ENCODE peak calls at places on chromosome 12, in four cellular contexts. One of them, this sample, is unnamed. For H3K27me3 and H3K36me3, the result is how much of the 10 kb centered on the place peaks cover.

GRCh38 chr12:106861984-106862894 is 87.8 kb downstream of the RIC8B start:
- DNase-seq in aorta: no peak
- DNase-seq in colonic mucosa: no peak
- DNase-seq in psoas muscle: no peak
- DNase-seq in this sample: no peak

GRCh38 chr12:47549258-47549657 is 156.6 kb downstream of the RPAP3 start:
- DNase-seq in aorta: no peak
- DNase-seq in colonic mucosa: no peak
- DNase-seq in psoas muscle: no peak
- DNase-seq in this sample: no peak

GRCh38 chr12:78799679-78800078 is 64.9 kb upstream of the SYT1 start:
- DNase-seq in aorta: no peak
- DNase-seq in colonic mucosa: no peak
- DNase-seq in psoas muscle: no peak
- DNase-seq in this sample: no peak

GRCh38 chr12:13948631-13949030 is 32.8 kb downstream of the GRIN2B start:
- DNase-seq in aorta: no peak
- DNase-seq in colonic mucosa: no peak
- DNase-seq in psoas muscle: no peak
- DNase-seq in this sample: no peak

GRCh38 chr12:101256271-101256670 is 23.6 kb upstream of the UTP20 start:
- DNase-seq in aorta: no peak
- DNase-seq in colonic mucosa: no peak
- DNase-seq in psoas muscle: no peak
- DNase-seq in this sample: no peak

GRCh38 chr12:25382311-25383106 is 131.8 kb upstream of the KRAS start:
- DNase-seq in aorta: no peak
- DNase-seq in colonic mucosa: peak
- DNase-seq in psoas muscle: no peak
- DNase-seq in this sample: no peak

GRCh38 chr12:128336506-128336905 is 69.5 kb downstream of the TMEM132C start:
- DNase-seq in aorta: no peak
- DNase-seq in colonic mucosa: no peak
- DNase-seq in psoas muscle: no peak
- DNase-seq in this sample: no peak

GRCh38 chr12:4031703-4032291 is 158.6 kb upstream of the PARP11 start:
- DNase-seq in aorta: peak
- DNase-seq in colonic mucosa: peak
- DNase-seq in psoas muscle: peak
- DNase-seq in this sample: peak

GRCh38 chr12:9039397-9039977 is 50.1 kb downstream of the KLRG1 start:
- DNase-seq in aorta: no peak
- DNase-seq in colonic mucosa: no peak
- DNase-seq in psoas muscle: no peak
- DNase-seq in this sample: no peak

GRCh38 chr12:54042970-54043744 is 10.3 kb downstream of the HOXC5 start:
- DNase-seq in aorta: no peak
- DNase-seq in colonic mucosa: no peak
- DNase-seq in psoas muscle: no peak
- DNase-seq in this sample: no peak
- H3K27me3 ChIP-seq in aorta: under half
- H3K27me3 ChIP-seq in colonic mucosa: half or more
- H3K27me3 ChIP-seq in psoas muscle: under half
- H3K27me3 ChIP-seq in this sample: half or more

DNA sequence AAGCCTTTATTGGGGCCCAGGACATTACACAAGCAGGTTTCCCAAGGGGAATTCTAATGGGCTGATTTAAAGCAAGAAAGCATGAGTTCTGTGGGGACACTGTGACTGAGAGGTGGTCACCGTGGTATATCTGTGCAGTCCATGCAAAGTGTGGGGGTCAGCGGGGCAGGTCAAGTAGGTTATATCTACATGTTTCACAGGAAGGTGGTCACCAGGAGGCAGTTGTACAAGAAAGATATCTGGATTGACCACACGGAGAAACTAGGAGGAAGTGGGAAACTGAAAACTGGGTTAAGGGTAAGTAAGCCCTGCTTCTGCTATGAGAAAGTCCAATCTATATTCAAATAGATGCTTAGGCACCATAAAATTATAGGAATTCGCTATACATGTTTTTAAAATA is 77.8 kb upstream of the CNOT2 start:
- DNase-seq in aorta: no peak
- DNase-seq in colonic mucosa: no peak
- DNase-seq in psoas muscle: no peak
- DNase-seq in this sample: no peak
- H3K27ac ChIP-seq in aorta: no peak
- H3K27ac ChIP-seq in colonic mucosa: no peak
- H3K27ac ChIP-seq in psoas muscle: no peak
- H3K27ac ChIP-seq in this sample: no peak

DNA sequence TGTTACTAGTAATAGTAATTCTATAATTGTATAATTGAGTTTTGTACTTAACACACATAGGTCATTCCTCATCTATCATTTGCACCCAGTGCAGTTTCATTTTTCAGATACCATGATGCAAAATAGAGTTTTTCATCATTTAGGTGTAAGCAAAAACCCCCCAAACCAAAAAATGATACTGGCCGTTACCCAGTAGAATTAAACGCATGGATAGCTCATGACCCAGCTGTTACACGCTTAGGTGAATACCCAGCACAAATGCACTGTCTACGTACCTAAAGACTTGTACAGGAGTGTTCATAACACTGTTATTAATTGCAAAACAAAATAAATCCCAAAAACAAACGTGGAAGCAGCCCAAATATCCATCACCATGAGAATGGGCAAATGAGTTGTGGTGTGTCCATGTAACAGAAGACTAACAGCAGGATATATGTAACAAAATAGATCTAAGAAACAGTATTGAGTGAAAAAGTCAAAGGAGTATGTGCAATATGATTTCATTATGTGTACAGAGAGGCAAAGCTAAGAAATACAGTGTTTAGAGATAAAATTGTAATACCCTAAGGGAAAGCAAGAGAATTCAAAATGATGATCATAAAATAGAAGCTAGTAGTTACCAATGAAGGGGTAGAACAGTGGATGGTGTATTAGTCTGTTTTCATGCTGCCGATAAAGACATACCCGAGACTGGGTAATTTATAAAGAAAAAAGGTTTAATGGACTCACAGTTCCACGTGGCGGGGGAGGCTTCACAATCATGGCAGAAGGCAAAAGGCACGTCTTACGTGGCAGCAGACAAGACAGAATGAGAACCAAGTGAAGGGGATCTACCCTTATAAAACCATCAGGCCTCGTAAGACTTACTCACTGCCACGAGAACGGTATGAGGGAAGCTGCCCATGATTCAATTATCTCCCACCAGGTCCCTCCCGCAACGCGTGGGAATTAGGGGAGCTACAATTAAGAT is 49.8 kb downstream of the EID3 start:
- DNase-seq in aorta: no peak
- DNase-seq in colonic mucosa: no peak
- DNase-seq in psoas muscle: no peak
- DNase-seq in this sample: no peak
- H3K36me3 ChIP-seq in aorta: under half
- H3K36me3 ChIP-seq in colonic mucosa: under half
- H3K36me3 ChIP-seq in psoas muscle: half or more
- H3K36me3 ChIP-seq in this sample: half or more

DNA sequence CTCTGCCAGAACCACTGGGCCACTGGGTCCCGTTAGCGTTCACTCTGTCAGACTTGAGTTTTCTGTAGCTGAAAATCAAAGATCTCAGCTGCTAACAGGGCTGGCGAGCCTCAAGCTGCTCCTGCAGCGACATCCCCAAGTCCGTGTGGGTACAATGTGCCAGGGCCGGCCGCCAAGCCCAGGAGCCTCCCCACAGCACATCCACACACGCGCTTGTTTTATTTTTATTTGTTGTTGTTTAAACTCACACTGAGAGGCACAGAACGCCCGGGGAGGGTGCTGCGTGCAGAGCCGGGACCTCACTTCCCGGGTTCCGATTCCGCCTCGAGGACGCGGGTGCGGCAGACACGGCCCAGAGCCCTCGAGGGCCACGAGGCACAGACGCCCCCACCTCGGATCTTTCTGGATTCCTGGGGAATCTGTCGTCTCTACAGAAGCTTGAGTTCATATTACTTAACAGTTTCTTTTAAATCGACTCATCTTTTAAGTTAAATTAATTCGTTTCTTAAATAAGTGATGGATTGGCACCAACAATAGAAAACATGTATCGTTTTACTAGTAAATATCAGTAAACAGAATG is 9.3 kb downstream of the GALNT9 start:
- DNase-seq in aorta: peak
- DNase-seq in colonic mucosa: no peak
- DNase-seq in psoas muscle: no peak
- DNase-seq in this sample: no peak
- H3K27me3 ChIP-seq in aorta: under half
- H3K27me3 ChIP-seq in colonic mucosa: under half
- H3K27me3 ChIP-seq in psoas muscle: under half
- H3K27me3 ChIP-seq in this sample: under half

DNA sequence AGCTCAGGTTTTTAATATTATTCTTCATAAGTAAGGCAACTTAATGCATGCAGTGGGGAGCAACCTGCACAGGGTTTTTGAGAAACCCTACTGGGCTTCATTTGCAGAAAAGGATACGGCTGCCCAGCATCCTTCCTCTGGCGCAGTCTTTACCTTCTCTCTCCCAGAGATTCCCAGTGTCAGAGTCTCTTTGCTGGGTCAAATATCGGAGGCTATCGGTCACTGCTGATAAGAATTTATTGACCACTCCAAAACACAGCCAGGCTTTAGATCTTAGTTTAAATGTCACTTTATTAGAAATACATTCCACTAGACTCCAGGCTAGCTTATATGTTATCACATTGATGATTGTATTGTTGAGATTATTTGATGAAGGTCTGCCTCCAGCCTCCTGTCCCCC is 147.2 kb upstream of the CPSF6 start:
- DNase-seq in aorta: no peak
- DNase-seq in colonic mucosa: no peak
- DNase-seq in psoas muscle: no peak
- DNase-seq in this sample: no peak
- H3K27ac ChIP-seq in aorta: no peak
- H3K27ac ChIP-seq in colonic mucosa: no peak
- H3K27ac ChIP-seq in psoas muscle: no peak
- H3K27ac ChIP-seq in this sample: no peak

GRCh38 chr12:132070298-132070697 is 73.8 kb downstream of the DDX51 start:
- DNase-seq in aorta: no peak
- DNase-seq in colonic mucosa: no peak
- DNase-seq in psoas muscle: no peak
- DNase-seq in this sample: no peak
- H3K36me3 ChIP-seq in aorta: under half
- H3K36me3 ChIP-seq in colonic mucosa: under half
- H3K36me3 ChIP-seq in psoas muscle: half or more
- H3K36me3 ChIP-seq in this sample: under half